ENCODE peak calls at places on chromosomes 3 and 15, in six cellular contexts. N is HCT116, C is PC-3, I is neural progenitor cell, Z is GM23248, E is MM.1S. B is an unnamed sample.

GRCh38 chr3:181316481-181316880 is 326.9 kb upstream of the DNAJC19 start:
- DNase-seq in Z (peak; percentile 14), N (no peak), E (peak; percentile 50), I (peak; percentile 35), C (peak; percentile 41), B (no peak)

GRCh38 chr15:95254263-95254662 is 1022.9 kb downstream of the MCTP2 start:
- DNase-seq in E (no peak), Z (no peak), C (no peak), I (no peak), N (no peak), B (no peak)

GRCh38 chr15:78048410-78048946 is 29.0 kb downstream of the TBC1D2B start:
- DNase-seq in Z (no peak), I (no peak), N (no peak), C (no peak), E (no peak), B (no peak)

GRCh38 chr15:78179906-78180305 is 30.7 kb downstream of the IDH3A start:
- DNase-seq in E (no peak), C (no peak), I (no peak), Z (no peak), N (no peak), B (no peak)

GRCh38 chr3:157104928-157105652 is 54.9 kb downstream of the CCNL1 start:
- DNase-seq in C (no peak), I (peak; percentile 80), E (peak; percentile 93), N (no peak), Z (no peak), B (no peak)

GRCh38 chr3:115930922-115931321 is 307.6 kb downstream of the GAP43 start:
- DNase-seq in E (no peak), N (no peak), Z (no peak), I (no peak), C (no peak), B (no peak)

GRCh38 chr15:94791008-94791407 is 559.6 kb downstream of the MCTP2 start:
- DNase-seq in Z (no peak), E (no peak), I (no peak), N (no peak), C (no peak), B (no peak)

GRCh38 chr3:52253314-52254260 is 8.0 kb downstream of the PPM1M start:
- DNase-seq in N (no peak), I (no peak), E (peak; percentile 85), C (no peak), Z (peak; percentile 53), B (no peak)

GRCh38 chr15:40450047-40450446 is 9.3 kb downstream of the BAHD1 start:
- DNase-seq in C (no peak), I (no peak), N (no peak), E (no peak), Z (no peak), B (no peak)

GRCh38 chr3:135688003-135688402 is 277.5 kb upstream of the PPP2R3A start:
- DNase-seq in Z (no peak), E (no peak), I (no peak), N (no peak), C (no peak), B (no peak)

GRCh38 chr3:16474304-16474703 is 39.2 kb downstream of the RFTN1 start:
- DNase-seq in N (no peak), E (no peak), C (no peak), I (no peak), Z (peak; percentile 49), B (no peak)

GRCh38 chr3:15108082-15108545 is 9.2 kb upstream of the RBSN start:
- DNase-seq in N (peak; percentile 65), I (peak; percentile 87), E (peak; percentile 77), Z (peak; percentile 85), C (peak; percentile 78), B (peak; percentile 86)

GRCh38 chr3:130414457-130414856 is 69.0 kb downstream of the COL6A5 start:
- DNase-seq in Z (no peak), N (no peak), E (no peak), C (no peak), I (no peak), B (no peak)

GRCh38 chr3:58666683-58667082 is at the start of gene FAM3D:
- DNase-seq in I (no peak), E (no peak), N (no peak), C (peak; percentile 21), Z (no peak), B (no peak)

GRCh38 chr3:58667229-58667628 is 655 bp upstream of the FAM3D start:
- DNase-seq in Z (no peak), N (no peak), I (no peak), E (no peak), C (no peak), B (no peak)

GRCh38 chr3:58664611-58665010 is 2.0 kb downstream of the FAM3D start:
- DNase-seq in E (no peak), I (no peak), C (no peak), N (no peak), Z (no peak), B (no peak)

GRCh38 chr3:58667704-58668103 is 1.1 kb upstream of the FAM3D start:
- DNase-seq in C (no peak), E (no peak), Z (no peak), N (no peak), I (no peak), B (no peak)

GRCh38 chr3:58665410-58665809 is 1.2 kb downstream of the FAM3D start:
- DNase-seq in E (no peak), Z (no peak), N (no peak), C (no peak), I (no peak), B (no peak)
- TF ChIP-seq EZH2phosphoT487 in E (no peak), Z (no peak), N (no peak), C (no peak), I (no peak), B (no peak)

DNA sequence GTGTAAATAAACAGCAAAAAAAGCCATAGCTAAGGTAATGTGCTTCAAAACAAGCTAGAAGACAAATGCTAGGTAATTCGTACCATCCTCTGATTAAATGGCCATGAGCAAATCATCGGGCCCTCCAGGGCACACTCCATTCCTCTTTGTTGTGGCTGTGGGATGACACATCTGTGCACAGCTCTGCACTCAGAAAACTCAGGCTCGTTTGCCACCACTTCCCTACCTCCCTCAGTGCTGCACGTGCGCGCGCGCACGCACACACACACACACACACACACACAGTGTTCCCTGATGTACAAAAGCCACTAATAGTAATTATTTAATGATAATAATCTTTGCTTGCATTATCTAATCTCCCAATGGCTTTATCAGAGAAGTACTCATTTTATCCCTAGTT is 336.6 kb downstream of the FEZF2 start:
- DNase-seq in N (no peak), Z (no peak), I (no peak), E (no peak), C (no peak), B (peak; percentile 10)
- H3K9ac ChIP-seq in N (no peak overlapping the region), Z (no peak overlapping the region), I (no peak overlapping the region), E (no peak overlapping the region), C (no peak overlapping the region), B (no peak overlapping the region)

DNA sequence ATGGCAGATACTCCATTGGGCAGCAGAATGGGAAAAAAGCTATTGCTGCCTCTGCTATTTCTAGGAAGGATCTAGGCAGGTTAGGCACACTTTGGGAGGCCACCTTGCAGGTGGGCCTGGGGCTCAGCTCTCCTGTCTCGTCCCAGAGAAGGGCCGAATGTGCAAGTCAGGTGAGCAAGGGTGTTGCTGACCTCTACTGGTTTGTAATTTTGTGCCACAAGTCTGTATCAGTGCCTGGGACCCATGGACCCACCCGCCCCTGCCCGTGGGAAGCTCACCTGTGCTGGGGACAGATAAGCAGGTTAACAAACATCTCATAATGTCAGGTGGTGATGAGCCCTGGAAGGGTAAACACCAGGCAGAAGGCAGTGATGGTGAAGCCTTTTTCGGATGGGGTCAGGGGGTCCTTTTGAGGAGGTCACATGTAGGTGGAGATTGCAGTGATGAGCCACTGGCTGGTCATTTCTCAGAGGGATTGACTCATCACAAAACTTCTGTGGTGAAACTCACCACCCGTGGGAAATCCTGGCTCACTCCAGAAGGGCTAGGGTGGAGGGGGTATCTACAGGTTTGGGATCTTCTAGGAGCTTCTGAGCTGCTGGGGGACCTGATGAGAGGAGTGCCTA is 161.3 kb downstream of the KLF13 start:
- DNase-seq in C (peak; percentile 27), E (peak; percentile 56), I (no peak), N (no peak), Z (peak; percentile 87), B (no peak)
- TF ChIP-seq EZH2phosphoT487 in C (no peak), E (no peak), I (no peak), N (no peak), Z (no peak), B (no peak)

DNA sequence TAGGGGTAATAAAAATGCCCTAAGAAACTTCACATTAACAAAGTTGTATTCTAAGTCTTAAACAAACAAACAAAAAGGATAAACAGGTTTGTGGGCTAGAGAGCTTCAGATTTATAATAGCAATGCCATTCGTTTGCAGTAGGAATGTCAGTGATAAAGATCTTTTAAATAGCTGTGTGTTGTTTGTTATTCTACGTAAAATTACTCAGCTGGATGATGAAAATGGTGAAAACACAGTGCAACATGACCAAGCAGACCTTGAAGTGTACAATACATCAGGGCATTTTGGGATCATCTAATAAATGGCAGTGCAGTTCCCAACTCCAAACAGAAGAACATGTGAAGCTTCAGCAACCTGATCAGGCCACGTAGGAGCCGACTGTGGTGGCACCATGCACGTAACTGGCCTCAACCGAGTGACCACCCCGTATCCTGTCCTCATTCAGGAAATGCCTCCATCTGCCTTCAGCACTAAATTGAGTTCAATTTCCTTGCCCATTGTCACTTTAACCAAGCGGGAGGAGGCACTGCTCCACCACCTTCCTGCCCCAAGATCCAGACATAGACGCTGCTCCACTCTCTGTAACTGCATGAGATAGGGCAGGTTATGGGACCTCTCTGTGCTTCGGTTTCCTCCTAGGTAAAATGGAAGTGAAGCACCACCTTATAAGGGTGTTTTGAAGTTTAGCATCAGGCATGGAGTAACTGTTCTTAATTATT is 79.9 kb upstream of the POMGNT2 start:
- DNase-seq in I (no peak), C (peak; percentile 83), Z (peak; percentile 63), E (no peak), N (no peak), B (no peak)
- H3K9ac ChIP-seq in I (no peak overlapping the region), C (peak overlapping the region; percentile 47), Z (no peak overlapping the region), E (no peak overlapping the region), N (no peak overlapping the region), B (no peak overlapping the region)